ENCODE peak calls at places on chromosome 18, in seven cellular contexts. C is cardiac fibroblast, I is MM.1S, W is IMR-90, S is BE2C, U is A673, J is left ventricle myocardium inferior. M is an unnamed sample.

GRCh38 chr18:274313-274712 is 6.5 kb upstream of the THOC1 start:
- DNase-seq in W (no peak), S (no peak), J (no peak), U (no peak), C (no peak), I (no peak), M (no peak)

GRCh38 chr18:42412896-42413295 is 457.9 kb downstream of the PIK3C3 start:
- DNase-seq in S (no peak), I (no peak), W (no peak), U (peak; percentile 9), J (no peak), C (peak; percentile 84), M (no peak)

GRCh38 chr18:42545825-42546224 is 569.7 kb downstream of the RIT2 start:
- DNase-seq in S (no peak), C (peak; percentile 92), I (no peak), J (no peak), W (peak; percentile 8), U (no peak), M (no peak)

GRCh38 chr18:44900627-44901026 is 219.9 kb downstream of the SETBP1 start:
- DNase-seq in U (no peak), W (no peak), I (no peak), S (no peak), C (no peak), J (no peak), M (no peak)

GRCh38 chr18:31143025-31143424 is 19.6 kb downstream of the DSC1 start:
- DNase-seq in I (no peak), C (no peak), J (no peak), U (no peak), S (no peak), W (no peak), M (no peak)

GRCh38 chr18:79754022-79754761 is 43.5 kb upstream of the KCNG2 start:
- DNase-seq in I (no peak), J (no peak), C (no peak), S (no peak), W (no peak), U (no peak), M (no peak)

GRCh38 chr18:73261243-73261642 is 393.5 kb upstream of the NETO1 start:
- DNase-seq in S (no peak), W (no peak), I (no peak), J (no peak), U (no peak), C (no peak), M (no peak)

GRCh38 chr18:11518788-11519685 is 90.4 kb upstream of the SLC35G4 start:
- DNase-seq in U (peak; percentile 68), S (peak; percentile 64), J (no peak), C (peak; percentile 64), I (peak; percentile 71), W (peak; percentile 55), M (peak; percentile 88)

GRCh38 chr18:38305941-38306340 is 740.3 kb upstream of the CELF4 start:
- DNase-seq in S (no peak), I (no peak), C (no peak), U (no peak), J (no peak), W (no peak), M (no peak)

GRCh38 chr18:48781041-48781989 is 169.4 kb downstream of the SMAD7 start:
- DNase-seq in U (no peak), W (peak; percentile 39), I (no peak), S (peak; percentile 90), J (peak; percentile 93), C (peak; percentile 42), M (peak; percentile 24)

GRCh38 chr18:45519881-45520280 is 95.4 kb upstream of the SLC14A2 start:
- DNase-seq in C (no peak), J (no peak), W (peak; percentile 2), U (no peak), S (no peak), I (no peak), M (no peak)

GRCh38 chr18:31610841-31611240 is 19.2 kb downstream of the TTR start:
- DNase-seq in W (no peak), S (peak; percentile 6), U (no peak), I (no peak), J (no peak), C (peak; percentile 5), M (peak; percentile 30)

GRCh38 chr18:41501848-41502247 is 453.2 kb upstream of the PIK3C3 start:
- DNase-seq in J (no peak), U (no peak), I (no peak), C (no peak), W (no peak), S (no peak), M (no peak)

GRCh38 chr18:42921261-42921737 is 194.2 kb downstream of the RIT2 start:
- DNase-seq in J (no peak), S (no peak), U (no peak), C (no peak), I (no peak), W (no peak), M (no peak)

GRCh38 chr18:21745234-21745633 is 4.6 kb downstream of the MIB1 start:
- DNase-seq in W (no peak), I (no peak), J (no peak), S (no peak), U (no peak), C (no peak), M (no peak)

GRCh38 chr18:11470941-11471340 is 138.5 kb upstream of the SLC35G4 start:
- DNase-seq in W (no peak), U (no peak), S (no peak), C (no peak), I (no peak), J (no peak), M (no peak)

GRCh38 chr18:7987284-7987976 is 420.3 kb downstream of the PTPRM start:
- DNase-seq in J (no peak), C (peak; percentile 88), U (no peak), I (no peak), W (peak; percentile 87), S (no peak), M (no peak)

GRCh38 chr18:76353046-76353445 is 142.0 kb downstream of the ZNF516 start:
- DNase-seq in W (no peak), S (no peak), U (no peak), I (no peak), C (no peak), J (no peak), M (no peak)

GRCh38 chr18:9436176-9436575 is 39.1 kb upstream of the RALBP1 start:
- DNase-seq in U (no peak), C (no peak), J (no peak), I (no peak), W (no peak), S (no peak), M (peak; percentile 20)

GRCh38 chr18:78069784-78070664 is 820.4 kb downstream of the GALR1 start:
- DNase-seq in I (no peak), C (no peak), W (no peak), S (no peak), U (no peak), J (peak; percentile 22), M (no peak)

DNA sequence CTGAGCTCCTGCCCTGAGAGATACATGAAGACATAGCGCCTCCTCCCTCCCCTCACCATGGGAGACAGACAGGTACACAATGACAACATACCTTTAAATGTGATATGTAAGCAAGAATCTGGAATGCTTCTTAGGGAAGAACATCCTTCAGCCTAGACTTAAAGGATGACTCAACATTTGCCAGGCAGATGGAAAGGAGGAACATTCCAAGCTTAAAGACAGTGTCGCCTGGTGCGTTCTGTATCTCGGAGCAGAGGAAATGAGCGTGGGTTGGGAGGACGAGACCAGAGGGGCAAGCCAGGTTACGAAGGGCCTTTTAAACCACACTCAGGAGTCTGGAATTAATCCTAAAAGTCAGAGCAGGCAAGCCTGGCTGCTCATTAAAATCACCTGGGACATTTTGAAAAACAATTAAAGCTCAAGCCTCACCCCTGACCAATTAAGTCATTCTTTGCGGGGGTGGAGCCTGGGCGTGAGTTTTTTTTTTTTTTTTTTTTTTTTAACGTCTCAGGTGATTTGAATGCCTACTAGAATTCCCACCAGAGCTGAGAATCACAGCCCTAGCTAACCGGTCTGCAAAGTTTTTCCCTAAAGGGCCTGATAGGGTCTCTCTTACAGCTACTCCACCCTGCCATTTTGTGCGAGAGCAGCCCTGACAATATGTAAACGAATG is 131.2 kb upstream of the SEC11C start:
- DNase-seq in W (peak; percentile 73), C (peak; percentile 75), I (no peak), S (no peak), U (peak; percentile 71), J (no peak), M (no peak)
- TF ChIP-seq CTCF in W (no peak), C (no peak), I (no peak), S (no peak), U (no peak), J (no peak), M (no peak)

GRCh38 chr18:36185901-36186460 is 1.3 kb upstream of the MOCOS start:
- DNase-seq in J (no peak), W (no peak), S (no peak), C (no peak), U (no peak), I (no peak), M (no peak)
- H3K4me3 ChIP-seq in J (peak overlapping the region; percentile 67), W (peak overlapping the region; percentile 91), S (no peak overlapping the region), C (no peak overlapping the region), U (no peak overlapping the region), I (no peak overlapping the region), M (no peak overlapping the region)

DNA sequence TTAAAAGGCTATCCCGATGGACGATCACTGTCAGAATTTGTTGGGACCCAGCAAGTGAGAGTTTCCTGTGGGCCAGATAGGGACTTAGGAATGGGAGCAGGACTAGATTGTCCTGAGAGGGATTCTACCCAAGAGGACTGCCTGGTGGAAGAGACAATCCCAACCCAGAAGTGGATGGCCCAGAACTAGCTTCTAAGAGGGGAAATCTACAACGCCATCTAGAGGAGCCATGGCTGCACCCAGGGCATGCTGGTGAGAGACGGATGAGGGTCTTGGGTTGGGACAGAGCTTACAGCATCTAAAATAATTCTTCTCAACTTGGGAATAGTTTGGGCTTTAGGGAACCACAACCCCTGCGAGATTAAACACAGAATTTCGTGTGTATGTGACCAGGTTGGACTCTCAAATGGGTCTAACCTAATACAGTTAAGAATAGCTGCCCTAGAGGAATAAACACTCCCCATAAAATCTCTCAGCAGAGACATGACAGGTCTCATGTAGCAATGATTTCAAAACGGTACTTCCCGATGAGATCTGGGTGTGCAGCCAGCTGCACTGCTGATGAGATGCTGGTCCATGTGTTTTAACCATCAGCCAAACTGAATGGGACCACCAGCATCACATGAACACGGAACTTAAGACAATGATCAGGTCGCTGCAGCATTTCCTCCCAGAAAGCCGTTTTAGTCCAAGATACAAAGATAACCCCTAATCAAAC is 50.8 kb downstream of the CCBE1 start:
- DNase-seq in S (no peak), U (no peak), J (no peak), I (no peak), C (no peak), W (no peak), M (no peak)
- TF ChIP-seq CTCF in S (peak; percentile 18), U (peak; percentile 38), J (no peak), I (no peak), C (peak; percentile 4), W (no peak), M (peak; percentile 9)

GRCh38 chr18:22827741-22828140 is 105.4 kb upstream of the RBBP8 start:
- DNase-seq in C (no peak), I (no peak), U (no peak), J (no peak), S (no peak), W (no peak), M (no peak)

GRCh38 chr18:22822024-22822423 is 111.1 kb upstream of the RBBP8 start:
- DNase-seq in S (no peak), I (no peak), J (no peak), C (peak; percentile 83), U (peak; percentile 97), W (peak; percentile 78), M (no peak)

GRCh38 chr18:22826726-22827125 is 106.4 kb upstream of the RBBP8 start:
- DNase-seq in S (no peak), J (no peak), C (peak; percentile 63), U (no peak), W (peak; percentile 51), I (no peak), M (no peak)

GRCh38 chr18:22827216-22827615 is 105.9 kb upstream of the RBBP8 start:
- DNase-seq in W (peak; percentile 45), C (peak; percentile 48), S (no peak), J (no peak), I (no peak), U (no peak), M (no peak)

GRCh38 chr18:22822841-22823508 is 110.2 kb upstream of the RBBP8 start:
- DNase-seq in C (no peak), U (no peak), J (no peak), W (no peak), I (peak; percentile 77), S (no peak), M (peak; percentile 38)
- H3K4me3 ChIP-seq in C (no peak overlapping the region), U (no peak overlapping the region), J (no peak overlapping the region), W (no peak overlapping the region), I (peak overlapping the region; percentile 43), S (no peak overlapping the region), M (peak overlapping the region; percentile 19)

M was measured in GM12865.